ENCODE peak calls at places on chromosomes 1 and 21, in six cellular contexts. U is CD8-positive, alpha-beta memory T cell; I is sciatic nerve; J is stimulated activated naive CD8-positive, alpha-beta T cell treated with anti-CD3 and anti-CD28 coated beads, Interleukin-15, amount 100 ng/mL, for 72 hours; N is fibroblast of lung; B is substantia nigra. E is an unnamed sample.

GRCh38 chr1:199009447-199009846 is 370.6 kb downstream of the PTPRC start:
- DNase-seq in U (no peak), I (no peak), J (peak), N (no peak), B (no peak), E (no peak)

GRCh38 chr1:62294211-62294610 is 25.0 kb downstream of the KANK4 start:
- DNase-seq in U (no peak), I (no peak), J (no peak), N (peak), B (no peak), E (no peak)

GRCh38 chr1:18109756-18110597 is 2.4 kb downstream of the IGSF21 start:
- DNase-seq in U (no peak), I (peak), J (peak), N (no peak), B (no peak), E (peak)

GRCh38 chr21:22138297-22139016 is 1140.2 kb downstream of the NCAM2 start:
- DNase-seq in U (no peak), I (no peak), J (no peak), N (no peak), B (no peak), E (no peak)

GRCh38 chr1:149926296-149926695 is 1.3 kb downstream of the SF3B4 start:
- DNase-seq in U (peak), I (no peak), J (no peak), N (no peak), B (no peak), E (no peak)

GRCh38 chr1:17084787-17085186 is 31.0 kb upstream of the SDHB start:
- DNase-seq in U (no peak), I (no peak), J (no peak), N (no peak), B (no peak), E (no peak)

GRCh38 chr1:6873298-6874015 is 88.2 kb downstream of the CAMTA1 start:
- DNase-seq in U (no peak), I (no peak), J (no peak), N (peak), B (no peak), E (no peak)

GRCh38 chr1:53902235-53902920 is 8.4 kb downstream of the DIO1 start:
- DNase-seq in U (no peak), I (no peak), J (no peak), N (no peak), B (no peak), E (no peak)

GRCh38 chr1:160083968-160084770 is 2.8 kb downstream of the KCNJ9 start:
- DNase-seq in U (peak), I (peak), J (peak), N (peak), B (no peak), E (peak)

GRCh38 chr1:157226739-157227138 is 88.5 kb upstream of the ETV3 start:
- DNase-seq in U (no peak), I (no peak), J (no peak), N (no peak), B (no peak), E (no peak)

GRCh38 chr1:113226118-113226517 is 153.1 kb downstream of the LRIG2 start:
- DNase-seq in U (no peak), I (no peak), J (no peak), N (peak), B (no peak), E (no peak)

GRCh38 chr1:216566809-216567208 is 143.6 kb upstream of the USH2A start:
- DNase-seq in U (no peak), I (no peak), J (no peak), N (peak), B (no peak), E (no peak)

GRCh38 chr21:25188639-25189038 is 418.6 kb downstream of the MRPL39 start:
- DNase-seq in U (no peak), I (no peak), J (no peak), N (no peak), B (no peak), E (no peak)

GRCh38 chr1:202498542-202498941 is 150.0 kb downstream of the PPP1R12B start:
- DNase-seq in U (no peak), I (no peak), J (no peak), N (no peak), B (no peak), E (no peak)

GRCh38 chr21:38440746-38441145 is 57.5 kb downstream of the ERG start:
- DNase-seq in U (no peak), I (no peak), J (no peak), N (peak), B (no peak), E (no peak)

GRCh38 chr1:180964609-180965008 is 51.9 kb downstream of the KIAA1614 start:
- DNase-seq in U (no peak), I (no peak), J (no peak), N (no peak), B (no peak), E (no peak)

GRCh38 chr1:26031196-26031902 is 9.8 kb downstream of the EXTL1 start:
- DNase-seq in U (no peak), I (no peak), J (no peak), N (peak), B (no peak), E (no peak)

GRCh38 chr1:45545019-45545493 is 5.6 kb upstream of the AKR1A1 start:
- DNase-seq in U (no peak), I (no peak), J (peak), N (no peak), B (no peak), E (no peak)

GRCh38 chr1:203051841-203052324 is 25.6 kb downstream of the PPFIA4 start:
- DNase-seq in U (no peak), I (no peak), J (no peak), N (no peak), B (no peak), E (no peak)

E was measured in nucleus accumbens.